ENCODE peak calls at places on chromosome 22, in seven cellular contexts. One of them, this sample, is unnamed.
A peak's percentile ranks its signal among the peaks of the same experiment; 100 is the strongest.

GRCh38 chr22:30327864-30328345 is 1.2 kb upstream of the TBC1D10A start:
- DNase-seq in neural progenitor cell: peak; percentile 31
- DNase-seq in cardiac muscle cell: no peak
- DNase-seq in heart right ventricle: no peak
- DNase-seq in AG09319: no peak
- DNase-seq in bronchial epithelial cell: peak; percentile 56
- DNase-seq in RWPE1: no peak
- DNase-seq in this sample: no peak

GRCh38 chr22:49415219-49415951 is 412.3 kb downstream of the BRD1 start:
- DNase-seq in cardiac muscle cell: no peak
- DNase-seq in heart right ventricle: no peak
- DNase-seq in AG09319: no peak
- DNase-seq in bronchial epithelial cell: no peak
- DNase-seq in RWPE1: no peak
- DNase-seq in neural progenitor cell: no peak
- DNase-seq in this sample: no peak

GRCh38 chr22:19355413-19356157 is 64.1 kb upstream of the CLTCL1 start:
- DNase-seq in heart right ventricle: no peak
- DNase-seq in bronchial epithelial cell: no peak
- DNase-seq in AG09319: no peak
- DNase-seq in neural progenitor cell: no peak
- DNase-seq in cardiac muscle cell: no peak
- DNase-seq in RWPE1: no peak
- DNase-seq in this sample: no peak

GRCh38 chr22:31148516-31148915 is 8.2 kb upstream of the PLA2G3 start:
- DNase-seq in cardiac muscle cell: no peak
- DNase-seq in RWPE1: no peak
- DNase-seq in AG09319: no peak
- DNase-seq in heart right ventricle: no peak
- DNase-seq in bronchial epithelial cell: no peak
- DNase-seq in neural progenitor cell: no peak
- DNase-seq in this sample: no peak

GRCh38 chr22:42427211-42427610 is 5.0 kb downstream of the NFAM1 start:
- DNase-seq in neural progenitor cell: no peak
- DNase-seq in heart right ventricle: no peak
- DNase-seq in bronchial epithelial cell: no peak
- DNase-seq in cardiac muscle cell: no peak
- DNase-seq in AG09319: no peak
- DNase-seq in RWPE1: no peak
- DNase-seq in this sample: no peak

GRCh38 chr22:23754220-23754919 is at the start of gene VPREB3:
- DNase-seq in cardiac muscle cell: no peak
- DNase-seq in neural progenitor cell: no peak
- DNase-seq in AG09319: no peak
- DNase-seq in bronchial epithelial cell: no peak
- DNase-seq in heart right ventricle: no peak
- DNase-seq in RWPE1: no peak
- DNase-seq in this sample: no peak

GRCh38 chr22:44709881-44710400 is 7.9 kb downstream of the PRR5 start:
- DNase-seq in cardiac muscle cell: no peak
- DNase-seq in bronchial epithelial cell: no peak
- DNase-seq in AG09319: no peak
- DNase-seq in neural progenitor cell: no peak
- DNase-seq in heart right ventricle: no peak
- DNase-seq in RWPE1: no peak
- DNase-seq in this sample: no peak

GRCh38 chr22:46614070-46614931 is 5.9 kb upstream of the GRAMD4 start:
- DNase-seq in neural progenitor cell: no peak
- DNase-seq in AG09319: no peak
- DNase-seq in heart right ventricle: no peak
- DNase-seq in RWPE1: no peak
- DNase-seq in bronchial epithelial cell: no peak
- DNase-seq in cardiac muscle cell: no peak
- DNase-seq in this sample: peak; percentile 71

GRCh38 chr22:44331881-44332714 is 19.3 kb upstream of the SHISAL1 start:
- DNase-seq in AG09319: no peak
- DNase-seq in heart right ventricle: peak; percentile 48
- DNase-seq in bronchial epithelial cell: no peak
- DNase-seq in RWPE1: no peak
- DNase-seq in cardiac muscle cell: peak; percentile 80
- DNase-seq in neural progenitor cell: peak; percentile 79
- DNase-seq in this sample: no peak

GRCh38 chr22:46352276-46352675 is 16.8 kb downstream of the TRMU start:
- DNase-seq in cardiac muscle cell: no peak
- DNase-seq in heart right ventricle: no peak
- DNase-seq in RWPE1: no peak
- DNase-seq in bronchial epithelial cell: no peak
- DNase-seq in neural progenitor cell: no peak
- DNase-seq in AG09319: no peak
- DNase-seq in this sample: no peak

GRCh38 chr22:19061471-19062138 is 60.6 kb downstream of the DGCR2 start:
- DNase-seq in RWPE1: no peak
- DNase-seq in neural progenitor cell: no peak
- DNase-seq in cardiac muscle cell: no peak
- DNase-seq in AG09319: no peak
- DNase-seq in heart right ventricle: no peak
- DNase-seq in bronchial epithelial cell: no peak
- DNase-seq in this sample: no peak

GRCh38 chr22:44497218-44497903 is 672 bp downstream of the RTL6 start:
- DNase-seq in RWPE1: peak; percentile 8
- DNase-seq in cardiac muscle cell: no peak
- DNase-seq in neural progenitor cell: peak; percentile 40
- DNase-seq in AG09319: no peak
- DNase-seq in heart right ventricle: no peak
- DNase-seq in bronchial epithelial cell: no peak
- DNase-seq in this sample: no peak

GRCh38 chr22:30290679-30291333 is 1.5 kb upstream of the CASTOR1 start:
- DNase-seq in neural progenitor cell: peak; percentile 48
- DNase-seq in heart right ventricle: peak; percentile 84
- DNase-seq in RWPE1: peak; percentile 64
- DNase-seq in cardiac muscle cell: peak; percentile 61
- DNase-seq in AG09319: no peak
- DNase-seq in bronchial epithelial cell: peak; percentile 80
- DNase-seq in this sample: no peak

GRCh38 chr22:39941661-39942060 is 18.5 kb upstream of the TMA7B start:
- DNase-seq in RWPE1: no peak
- DNase-seq in neural progenitor cell: no peak
- DNase-seq in cardiac muscle cell: no peak
- DNase-seq in heart right ventricle: no peak
- DNase-seq in AG09319: no peak
- DNase-seq in bronchial epithelial cell: no peak
- DNase-seq in this sample: no peak

GRCh38 chr22:46845281-46846153 is 83.1 kb downstream of the TBC1D22A start:
- DNase-seq in RWPE1: no peak
- DNase-seq in heart right ventricle: no peak
- DNase-seq in cardiac muscle cell: no peak
- DNase-seq in AG09319: no peak
- DNase-seq in bronchial epithelial cell: no peak
- DNase-seq in neural progenitor cell: no peak
- DNase-seq in this sample: no peak

GRCh38 chr22:47474895-47475294 is 712.4 kb downstream of the TBC1D22A start:
- DNase-seq in bronchial epithelial cell: no peak
- DNase-seq in RWPE1: no peak
- DNase-seq in cardiac muscle cell: no peak
- DNase-seq in neural progenitor cell: no peak
- DNase-seq in heart right ventricle: no peak
- DNase-seq in AG09319: no peak
- DNase-seq in this sample: no peak

GRCh38 chr22:46694423-46695170 is 43.5 kb downstream of the CERK start:
- DNase-seq in heart right ventricle: no peak
- DNase-seq in AG09319: no peak
- DNase-seq in RWPE1: no peak
- DNase-seq in neural progenitor cell: no peak
- DNase-seq in bronchial epithelial cell: no peak
- DNase-seq in cardiac muscle cell: no peak
- DNase-seq in this sample: no peak

GRCh38 chr22:35033635-35034296 is 32.2 kb upstream of the ISX start:
- DNase-seq in neural progenitor cell: no peak
- DNase-seq in heart right ventricle: no peak
- DNase-seq in bronchial epithelial cell: no peak
- DNase-seq in cardiac muscle cell: no peak
- DNase-seq in AG09319: no peak
- DNase-seq in RWPE1: no peak
- DNase-seq in this sample: no peak

GRCh38 chr22:24060375-24060788 is 49.3 kb downstream of the CABIN1 start:
- DNase-seq in neural progenitor cell: no peak
- DNase-seq in AG09319: peak; percentile 86
- DNase-seq in heart right ventricle: no peak
- DNase-seq in bronchial epithelial cell: peak; percentile 75
- DNase-seq in cardiac muscle cell: no peak
- DNase-seq in RWPE1: no peak
- DNase-seq in this sample: no peak

GRCh38 chr22:46769706-46770105 is 7.3 kb downstream of the TBC1D22A start:
- DNase-seq in heart right ventricle: no peak
- DNase-seq in AG09319: no peak
- DNase-seq in bronchial epithelial cell: no peak
- DNase-seq in neural progenitor cell: no peak
- DNase-seq in RWPE1: no peak
- DNase-seq in cardiac muscle cell: no peak
- DNase-seq in this sample: no peak

GRCh38 chr22:30636226-30637077 is 871 bp downstream of the SLC35E4 start:
- DNase-seq in bronchial epithelial cell: no peak
- DNase-seq in RWPE1: no peak
- DNase-seq in neural progenitor cell: peak; percentile 14
- DNase-seq in cardiac muscle cell: no peak
- DNase-seq in heart right ventricle: peak; percentile 27
- DNase-seq in AG09319: no peak
- DNase-seq in this sample: no peak

GRCh38 chr22:42282252-42282942 is 11.9 kb upstream of the TCF20 start:
- DNase-seq in RWPE1: no peak
- DNase-seq in bronchial epithelial cell: no peak
- DNase-seq in heart right ventricle: no peak
- DNase-seq in neural progenitor cell: no peak
- DNase-seq in cardiac muscle cell: no peak
- DNase-seq in AG09319: no peak
- DNase-seq in this sample: no peak

GRCh38 chr22:45535400-45535799 is 32.7 kb downstream of the FBLN1 start:
- DNase-seq in AG09319: no peak
- DNase-seq in cardiac muscle cell: no peak
- DNase-seq in neural progenitor cell: no peak
- DNase-seq in heart right ventricle: no peak
- DNase-seq in RWPE1: no peak
- DNase-seq in bronchial epithelial cell: no peak
- DNase-seq in this sample: no peak

GRCh38 chr22:47107431-47107830 is 345.0 kb downstream of the TBC1D22A start:
- DNase-seq in AG09319: peak; percentile 14
- DNase-seq in bronchial epithelial cell: peak; percentile 84
- DNase-seq in cardiac muscle cell: no peak
- DNase-seq in heart right ventricle: no peak
- DNase-seq in neural progenitor cell: no peak
- DNase-seq in RWPE1: peak; percentile 61
- DNase-seq in this sample: no peak

GRCh38 chr22:24417901-24418641 is 9.3 kb upstream of the ADORA2A start:
- DNase-seq in cardiac muscle cell: no peak
- DNase-seq in RWPE1: no peak
- DNase-seq in neural progenitor cell: no peak
- DNase-seq in bronchial epithelial cell: peak; percentile 57
- DNase-seq in AG09319: no peak
- DNase-seq in heart right ventricle: no peak
- DNase-seq in this sample: no peak

GRCh38 chr22:24807284-24807950 is 1.4 kb downstream of the SGSM1 start:
- DNase-seq in heart right ventricle: peak; percentile 29
- DNase-seq in neural progenitor cell: peak; percentile 38
- DNase-seq in cardiac muscle cell: peak; percentile 19
- DNase-seq in bronchial epithelial cell: peak; percentile 18
- DNase-seq in AG09319: no peak
- DNase-seq in RWPE1: no peak
- DNase-seq in this sample: no peak

GRCh38 chr22:17949926-17950473 is 74.4 kb downstream of the MICAL3 start:
- DNase-seq in bronchial epithelial cell: no peak
- DNase-seq in AG09319: no peak
- DNase-seq in RWPE1: no peak
- DNase-seq in neural progenitor cell: no peak
- DNase-seq in heart right ventricle: no peak
- DNase-seq in cardiac muscle cell: no peak
- DNase-seq in this sample: no peak

GRCh38 chr22:19638282-19639015 is 75.9 kb upstream of the SEPTIN5 start:
- DNase-seq in bronchial epithelial cell: no peak
- DNase-seq in cardiac muscle cell: no peak
- DNase-seq in RWPE1: no peak
- DNase-seq in neural progenitor cell: no peak
- DNase-seq in AG09319: no peak
- DNase-seq in heart right ventricle: no peak
- DNase-seq in this sample: no peak

GRCh38 chr22:43789452-43789851 is 22.7 kb downstream of the EFCAB6 start:
- DNase-seq in AG09319: peak; percentile 94
- DNase-seq in cardiac muscle cell: no peak
- DNase-seq in bronchial epithelial cell: peak; percentile 89
- DNase-seq in RWPE1: peak; percentile 50
- DNase-seq in neural progenitor cell: no peak
- DNase-seq in heart right ventricle: peak; percentile 23
- DNase-seq in this sample: no peak

GRCh38 chr22:32181043-32181442 is 21.9 kb upstream of the C22orf42 start:
- DNase-seq in heart right ventricle: no peak
- DNase-seq in AG09319: no peak
- DNase-seq in RWPE1: no peak
- DNase-seq in cardiac muscle cell: no peak
- DNase-seq in bronchial epithelial cell: no peak
- DNase-seq in neural progenitor cell: no peak
- DNase-seq in this sample: no peak
- TF ChIP-seq CTCF in heart right ventricle: no peak
- TF ChIP-seq CTCF in AG09319: no peak
- TF ChIP-seq CTCF in RWPE1: no peak
- TF ChIP-seq CTCF in cardiac muscle cell: no peak
- TF ChIP-seq CTCF in bronchial epithelial cell: no peak
- TF ChIP-seq CTCF in neural progenitor cell: no peak
- TF ChIP-seq CTCF in this sample: no peak

GRCh38 chr22:21641417-21641794 is 696 bp upstream of the SDF2L1 start:
- DNase-seq in RWPE1: no peak
- DNase-seq in AG09319: no peak
- DNase-seq in bronchial epithelial cell: peak; percentile 44
- DNase-seq in cardiac muscle cell: peak; percentile 68
- DNase-seq in neural progenitor cell: peak; percentile 79
- DNase-seq in heart right ventricle: no peak
- DNase-seq in this sample: peak; percentile 67
- TF ChIP-seq CTCF in RWPE1: peak; percentile 74
- TF ChIP-seq CTCF in AG09319: peak; percentile 60
- TF ChIP-seq CTCF in bronchial epithelial cell: peak; percentile 39
- TF ChIP-seq CTCF in cardiac muscle cell: peak; percentile 62
- TF ChIP-seq CTCF in neural progenitor cell: peak; percentile 58
- TF ChIP-seq CTCF in heart right ventricle: peak; percentile 55
- TF ChIP-seq CTCF in this sample: peak; percentile 63

GRCh38 chr22:33796494-33796893 is 123.8 kb downstream of the LARGE1 start:
- DNase-seq in neural progenitor cell: no peak
- DNase-seq in cardiac muscle cell: no peak
- DNase-seq in heart right ventricle: no peak
- DNase-seq in RWPE1: no peak
- DNase-seq in AG09319: no peak
- DNase-seq in bronchial epithelial cell: no peak
- DNase-seq in this sample: no peak
- TF ChIP-seq CTCF in neural progenitor cell: peak; percentile 26
- TF ChIP-seq CTCF in cardiac muscle cell: no peak
- TF ChIP-seq CTCF in heart right ventricle: no peak
- TF ChIP-seq CTCF in RWPE1: no peak
- TF ChIP-seq CTCF in AG09319: no peak
- TF ChIP-seq CTCF in bronchial epithelial cell: no peak
- TF ChIP-seq CTCF in this sample: no peak

DNA sequence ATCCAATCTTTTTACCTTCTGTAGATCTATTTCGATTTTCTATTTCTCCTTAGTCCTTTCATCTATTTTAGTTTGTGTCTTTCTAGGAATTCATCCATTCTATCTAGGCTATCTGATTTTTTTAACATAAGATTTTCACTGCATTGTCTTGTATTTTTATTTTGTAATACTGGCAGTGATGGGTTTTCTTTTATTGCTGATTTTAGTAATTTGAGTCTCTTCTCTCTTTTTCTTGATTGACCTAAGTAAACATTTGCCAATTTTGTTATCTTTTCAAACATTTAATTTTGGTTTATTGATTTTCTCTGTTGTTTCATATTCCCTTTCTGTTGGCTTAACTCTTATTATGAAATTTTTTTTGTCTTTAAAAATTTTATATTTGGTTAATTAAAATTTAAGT is 107.4 kb upstream of the SERPIND1 start:
- DNase-seq in neural progenitor cell: no peak
- DNase-seq in RWPE1: no peak
- DNase-seq in heart right ventricle: no peak
- DNase-seq in bronchial epithelial cell: no peak
- DNase-seq in cardiac muscle cell: no peak
- DNase-seq in AG09319: no peak
- DNase-seq in this sample: no peak
- TF ChIP-seq CTCF in neural progenitor cell: no peak
- TF ChIP-seq CTCF in RWPE1: no peak
- TF ChIP-seq CTCF in heart right ventricle: no peak
- TF ChIP-seq CTCF in bronchial epithelial cell: no peak
- TF ChIP-seq CTCF in cardiac muscle cell: no peak
- TF ChIP-seq CTCF in AG09319: no peak
- TF ChIP-seq CTCF in this sample: no peak

This sample was measured in CD14-positive monocyte.